ENCODE peak calls at places on chromosomes 1 and 21, in seven cellular contexts. O, E, F, P, A, V and B are unnamed samples.

GRCh38 chr1:32014199-32014936 is 700 bp downstream of the KHDRBS1 start:
- DNase-seq in E (peak; percentile 76), V (peak; percentile 30), F (peak; percentile 19), P (peak; percentile 42), O (peak; percentile 64), A (peak; percentile 83), B (peak; percentile 84)

GRCh38 chr1:233355841-233356704 is 28.5 kb downstream of the MAP3K21 start:
- DNase-seq in A (no peak), O (peak; percentile 7), V (no peak), P (no peak), E (no peak), F (no peak), B (no peak)

GRCh38 chr1:20358761-20359263 is 68.1 kb downstream of the VWA5B1 start:
- DNase-seq in A (peak; percentile 93), O (peak; percentile 29), P (peak; percentile 76), E (peak; percentile 63), F (no peak), V (peak; percentile 23), B (no peak)

GRCh38 chr1:228037401-228038386 is 30.9 kb downstream of the WNT3A start:
- DNase-seq in A (peak; percentile 48), E (no peak), F (no peak), V (no peak), P (no peak), O (peak; percentile 47), B (peak; percentile 81)

GRCh38 chr1:34057751-34058150 is 107.3 kb downstream of the CSMD2 start:
- DNase-seq in V (no peak), P (peak; percentile 67), F (no peak), E (no peak), A (no peak), O (no peak), B (no peak)

GRCh38 chr1:8670371-8670818 is 147.0 kb downstream of the RERE start:
- DNase-seq in A (no peak), E (no peak), O (peak; percentile 24), V (no peak), F (no peak), P (no peak), B (no peak)

GRCh38 chr1:179023946-179024345 is 1.7 kb upstream of the FAM20B start:
- DNase-seq in V (no peak), O (no peak), F (no peak), E (no peak), P (no peak), A (no peak), B (no peak)

GRCh38 chr21:45002381-45003204 is 62.8 kb downstream of the SLX9 start:
- DNase-seq in A (peak; percentile 40), F (no peak), O (no peak), V (no peak), E (peak; percentile 36), P (peak; percentile 8), B (no peak)

GRCh38 chr1:175629318-175629694 is 114.1 kb downstream of the TNR start:
- DNase-seq in A (no peak), V (no peak), P (no peak), F (no peak), E (no peak), O (no peak), B (no peak)

GRCh38 chr1:149916927-149917310 is 725 bp downstream of the SV2A start:
- DNase-seq in V (no peak), F (no peak), E (no peak), O (no peak), P (no peak), A (no peak), B (no peak)

GRCh38 chr1:175978926-175979325 is 228.2 kb downstream of the COP1 start:
- DNase-seq in A (no peak), O (peak; percentile 19), P (no peak), E (no peak), V (no peak), F (no peak), B (no peak)

GRCh38 chr1:96808186-96808585 is 86.6 kb downstream of the PTBP2 start:
- DNase-seq in A (no peak), E (no peak), V (no peak), F (no peak), P (no peak), O (peak; percentile 38), B (no peak)

GRCh38 chr1:52240592-52240991 is 98.7 kb downstream of the ZFYVE9 start:
- DNase-seq in V (no peak), F (no peak), E (no peak), P (no peak), O (no peak), A (no peak), B (no peak)

GRCh38 chr1:73587080-73587479 is 610.9 kb downstream of the LRRIQ3 start:
- DNase-seq in V (no peak), F (no peak), A (no peak), E (no peak), P (no peak), O (no peak), B (no peak)

GRCh38 chr21:25350056-25350455 is 257.2 kb downstream of the MRPL39 start:
- DNase-seq in O (peak; percentile 49), V (no peak), E (no peak), P (no peak), F (no peak), A (no peak), B (no peak)

GRCh38 chr1:37634554-37635308 is at the start of gene RSPO1:
- DNase-seq in P (no peak), V (peak; percentile 22), F (no peak), O (peak; percentile 50), E (no peak), A (no peak), B (no peak)

GRCh38 chr1:183914283-183914682 is 109.4 kb downstream of the RGL1 start:
- DNase-seq in E (no peak), A (no peak), O (peak; percentile 43), F (no peak), V (no peak), P (no peak), B (no peak)

GRCh38 chr1:171715813-171716251 is 26.0 kb downstream of the VAMP4 start:
- DNase-seq in A (no peak), V (peak; percentile 7), P (no peak), F (no peak), E (no peak), O (peak; percentile 43), B (no peak)

GRCh38 chr1:72013161-72013560 is 269.2 kb downstream of the NEGR1 start:
- DNase-seq in P (no peak), V (no peak), F (no peak), O (no peak), A (no peak), E (no peak), B (no peak)

GRCh38 chr1:97277891-97278662 is 556.5 kb downstream of the PTBP2 start:
- DNase-seq in A (no peak), P (no peak), E (no peak), F (no peak), V (peak; percentile 68), O (peak; percentile 75), B (no peak)

GRCh38 chr1:76281306-76281705 is 206.8 kb downstream of the ST6GALNAC3 start:
- DNase-seq in E (no peak), P (no peak), F (no peak), V (no peak), A (no peak), O (no peak), B (no peak)

GRCh38 chr1:73044241-73044640 is 761.9 kb upstream of the NEGR1 start:
- DNase-seq in V (no peak), E (no peak), O (peak; percentile 0), A (no peak), P (no peak), F (no peak), B (no peak)

GRCh38 chr1:217138839-217139466 is 415.7 kb upstream of the ESRRG start:
- DNase-seq in A (no peak), V (no peak), P (no peak), E (no peak), F (no peak), O (no peak), B (no peak)

GRCh38 chr1:113507552-113508214 is 117.4 kb downstream of the MAGI3 start:
- DNase-seq in O (no peak), E (no peak), A (no peak), F (no peak), V (no peak), P (no peak), B (no peak)

GRCh38 chr1:159957824-159958268 is 3.8 kb upstream of the SLAMF9 start:
- DNase-seq in O (no peak), E (no peak), F (no peak), V (no peak), P (no peak), A (no peak), B (no peak)

GRCh38 chr1:91779603-91780021 is 106.3 kb downstream of the TGFBR3 start:
- DNase-seq in F (no peak), E (no peak), P (no peak), O (no peak), V (no peak), A (no peak), B (no peak)
- TF ChIP-seq CTCF in F (no peak), E (no peak), P (no peak), O (no peak), V (no peak), A (no peak), B (no peak)

DNA sequence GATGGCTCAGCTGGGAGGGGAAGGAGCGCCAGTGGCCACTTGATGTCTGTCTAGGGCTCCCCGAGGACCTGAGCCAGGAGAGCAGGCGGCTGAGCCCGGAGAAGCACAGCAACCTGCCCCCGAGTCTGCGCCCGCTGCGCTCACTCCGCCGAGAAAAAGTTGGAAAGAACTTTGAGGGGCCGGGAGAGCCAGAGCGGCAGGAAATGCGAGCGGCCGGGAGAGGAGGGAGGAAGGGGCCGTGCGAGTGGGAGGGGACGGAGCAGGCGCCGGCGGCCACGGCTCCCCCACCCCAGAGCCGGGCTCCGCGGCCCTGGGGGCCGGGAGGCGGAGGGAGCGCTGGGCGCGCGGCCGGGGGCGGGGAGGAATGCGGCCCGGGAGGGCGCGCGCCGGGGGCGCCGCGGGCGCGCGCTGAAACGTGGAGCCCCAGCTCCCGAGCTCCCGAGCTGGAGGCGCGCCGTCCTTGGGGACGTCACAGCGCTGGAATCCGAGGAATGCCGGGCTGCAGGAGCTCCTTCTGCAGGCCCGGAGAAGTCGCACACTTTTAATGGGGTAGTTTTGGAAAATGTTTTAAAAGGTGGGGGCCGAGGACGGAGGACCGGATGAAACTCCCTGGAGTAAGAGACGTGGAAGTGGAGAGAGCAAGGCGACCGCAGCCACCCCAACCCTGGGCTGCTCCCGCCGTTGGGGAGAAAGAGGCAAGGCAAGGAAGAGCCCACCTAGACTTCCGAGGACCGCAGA is at the start of gene PTPN14:
- DNase-seq in P (peak; percentile 89), O (peak; percentile 98), F (peak; percentile 65), A (peak; percentile 93), V (peak; percentile 94), E (peak; percentile 90), B (peak; percentile 97)
- TF ChIP-seq CTCF in P (peak; percentile 69), O (peak; percentile 47), F (peak; percentile 14), A (no peak), V (peak; percentile 17), E (peak; percentile 22), B (peak; percentile 60)

GRCh38 chr1:169753549-169753948 is 19.7 kb upstream of the SELE start:
- DNase-seq in A (no peak), E (no peak), F (no peak), P (no peak), O (no peak), V (no peak), B (no peak)
- TF ChIP-seq CTCF in A (no peak), E (no peak), F (no peak), P (no peak), O (no peak), V (no peak), B (no peak)

DNA sequence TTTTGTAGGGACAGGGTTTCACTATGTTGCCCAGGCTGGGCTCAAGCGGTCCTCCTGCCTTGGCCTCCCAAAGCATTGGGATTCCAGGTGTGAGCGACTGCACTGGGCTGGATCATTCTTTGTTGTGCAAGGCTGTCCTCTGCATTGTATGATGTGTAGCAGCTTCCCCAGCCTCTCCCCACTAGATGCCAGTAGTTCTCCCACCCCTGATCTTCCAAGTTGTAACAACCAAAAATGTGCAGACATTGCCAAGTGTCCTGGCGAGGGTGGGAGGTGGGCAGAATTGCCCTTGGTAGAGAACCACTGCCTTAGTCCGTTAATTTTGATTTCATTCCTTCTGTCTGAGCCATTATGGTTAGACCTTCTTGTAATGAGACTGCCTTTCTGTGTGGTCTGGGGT is 7.2 kb downstream of the GALNT2 start:
- DNase-seq in A (no peak), F (no peak), P (no peak), E (no peak), O (no peak), V (no peak), B (peak; percentile 36)
- TF ChIP-seq CTCF in A (no peak), F (no peak), P (no peak), E (no peak), O (no peak), V (no peak), B (peak; percentile 33)